ENCODE peak calls at places on chromosomes 4 and X, in four cellular contexts. Z is CD4-positive, alpha-beta T cell; I is WTC11; K is bronchial epithelial cell. A is an unnamed sample.

GRCh38 chr4:142088906-142089305 is 452.5 kb downstream of the IL15 start:
- DNase-seq in Z (no peak), I (no peak), K (no peak), A (no peak)

GRCh38 chr4:88219099-88219498 is 60.7 kb upstream of the ABCG2 start:
- DNase-seq in Z (no peak), I (no peak), K (peak; percentile 46), A (no peak)

GRCh38 chr4:154928640-154929257 is 147.7 kb downstream of the RBM46 start:
- DNase-seq in Z (no peak), I (peak; percentile 40), K (peak; percentile 63), A (no peak)

GRCh38 chrX:138745215-138745614 is 33.7 kb upstream of the FGF13 start:
- DNase-seq in Z (no peak), I (no peak), K (peak; percentile 41), A (peak; percentile 39)

GRCh38 chrX:110914281-110914680 is 118.7 kb upstream of the CHRDL1 start:
- DNase-seq in Z (no peak), I (no peak), K (no peak), A (no peak)

GRCh38 chrX:15566244-15566643 is 34.5 kb downstream of the ACE2 start:
- DNase-seq in Z (no peak), I (no peak), K (no peak), A (no peak)

GRCh38 chr4:85459736-85460135 is 15.2 kb upstream of the ARHGAP24 start:
- DNase-seq in Z (no peak), I (no peak), K (no peak), A (no peak)

GRCh38 chrX:122196338-122196737 is 987.7 kb upstream of the GRIA3 start:
- DNase-seq in Z (no peak), I (peak; percentile 11), K (no peak), A (no peak)

GRCh38 chrX:107146670-107147069 is 28.0 kb upstream of the RBM41 start:
- DNase-seq in Z (no peak), I (no peak), K (peak; percentile 89), A (no peak)

GRCh38 chrX:41445781-41446358 is 1.3 kb upstream of the NYX start:
- DNase-seq in Z (no peak), I (no peak), K (no peak), A (no peak)

GRCh38 chr4:65521666-65522065 is 148.6 kb downstream of the EPHA5 start:
- DNase-seq in Z (no peak), I (no peak), K (no peak), A (no peak)

GRCh38 chrX:4043951-4044350 is 330.5 kb upstream of the PRKX start:
- DNase-seq in Z (no peak), I (no peak), K (no peak), A (no peak)

GRCh38 chr4:108107729-108108382 is 60.9 kb downstream of the LEF1 start:
- DNase-seq in Z (no peak), I (no peak), K (no peak), A (no peak)

GRCh38 chr4:100933628-100934027 is 413.7 kb downstream of the PPP3CA start:
- DNase-seq in Z (no peak), I (no peak), K (peak; percentile 29), A (no peak)

GRCh38 chr4:47510506-47511143 is 25.6 kb downstream of the ATP10D start:
- DNase-seq in Z (no peak), I (no peak), K (peak; percentile 56), A (no peak)

GRCh38 chr4:69849969-69850368 is 10.0 kb downstream of the SULT1E1 start:
- DNase-seq in Z (no peak), I (no peak), K (no peak), A (no peak)

GRCh38 chr4:121049072-121049599 is 23.2 kb downstream of the NDNF start:
- DNase-seq in Z (no peak), I (no peak), K (no peak), A (no peak)

GRCh38 chr4:147139455-147140198 is 194.0 kb upstream of the TTC29 start:
- DNase-seq in Z (no peak), I (no peak), K (no peak), A (no peak)

GRCh38 chr4:150280081-150280950 is 202.1 kb downstream of the DCLK2 start:
- DNase-seq in Z (no peak), I (no peak), K (peak; percentile 87), A (no peak)

GRCh38 chr4:5804656-5805055 is 88.2 kb downstream of the CRMP1 start:
- DNase-seq in Z (no peak), I (peak; percentile 50), K (no peak), A (no peak)
- TF ChIP-seq CTCF in Z (no peak), I (peak; percentile 48), K (no peak), A (no peak)

GRCh38 chrX:151722241-151722846 is 6.5 kb downstream of the FATE1 start:
- DNase-seq in Z (no peak), I (peak; percentile 71), K (peak; percentile 1), A (peak; percentile 62)
- TF ChIP-seq CTCF in Z (no peak), I (no peak), K (peak; percentile 48), A (peak; percentile 52)

GRCh38 chrX:68719181-68719903 is 71.9 kb downstream of the STARD8 start:
- DNase-seq in Z (no peak), I (no peak), K (no peak), A (no peak)

GRCh38 chrX:68718443-68718820 is 71.0 kb downstream of the STARD8 start:
- DNase-seq in Z (no peak), I (no peak), K (no peak), A (no peak)

GRCh38 chrX:68720851-68721250 is 73.4 kb downstream of the STARD8 start:
- DNase-seq in Z (no peak), I (no peak), K (no peak), A (no peak)

GRCh38 chrX:68721546-68721945 is 74.1 kb downstream of the STARD8 start:
- DNase-seq in Z (no peak), I (no peak), K (no peak), A (no peak)

GRCh38 chrX:68719904-68720614 is 72.6 kb downstream of the STARD8 start:
- DNase-seq in Z (no peak), I (no peak), K (no peak), A (no peak)
- TF ChIP-seq CTCF in Z (no peak), I (no peak), K (peak; percentile 9), A (no peak)

GRCh38 chr4:138867404-138867803 is 148.2 kb upstream of the NOCT start:
- DNase-seq in Z (no peak), I (no peak), K (no peak), A (no peak)

GRCh38 chr4:138869165-138869564 is 146.4 kb upstream of the NOCT start:
- DNase-seq in Z (no peak), I (no peak), K (no peak), A (no peak)

GRCh38 chr4:138869631-138870030 is 145.9 kb upstream of the NOCT start:
- DNase-seq in Z (no peak), I (no peak), K (no peak), A (no peak)

GRCh38 chr4:138868562-138868961 is 147.0 kb upstream of the NOCT start:
- DNase-seq in Z (no peak), I (no peak), K (no peak), A (no peak)

DNA sequence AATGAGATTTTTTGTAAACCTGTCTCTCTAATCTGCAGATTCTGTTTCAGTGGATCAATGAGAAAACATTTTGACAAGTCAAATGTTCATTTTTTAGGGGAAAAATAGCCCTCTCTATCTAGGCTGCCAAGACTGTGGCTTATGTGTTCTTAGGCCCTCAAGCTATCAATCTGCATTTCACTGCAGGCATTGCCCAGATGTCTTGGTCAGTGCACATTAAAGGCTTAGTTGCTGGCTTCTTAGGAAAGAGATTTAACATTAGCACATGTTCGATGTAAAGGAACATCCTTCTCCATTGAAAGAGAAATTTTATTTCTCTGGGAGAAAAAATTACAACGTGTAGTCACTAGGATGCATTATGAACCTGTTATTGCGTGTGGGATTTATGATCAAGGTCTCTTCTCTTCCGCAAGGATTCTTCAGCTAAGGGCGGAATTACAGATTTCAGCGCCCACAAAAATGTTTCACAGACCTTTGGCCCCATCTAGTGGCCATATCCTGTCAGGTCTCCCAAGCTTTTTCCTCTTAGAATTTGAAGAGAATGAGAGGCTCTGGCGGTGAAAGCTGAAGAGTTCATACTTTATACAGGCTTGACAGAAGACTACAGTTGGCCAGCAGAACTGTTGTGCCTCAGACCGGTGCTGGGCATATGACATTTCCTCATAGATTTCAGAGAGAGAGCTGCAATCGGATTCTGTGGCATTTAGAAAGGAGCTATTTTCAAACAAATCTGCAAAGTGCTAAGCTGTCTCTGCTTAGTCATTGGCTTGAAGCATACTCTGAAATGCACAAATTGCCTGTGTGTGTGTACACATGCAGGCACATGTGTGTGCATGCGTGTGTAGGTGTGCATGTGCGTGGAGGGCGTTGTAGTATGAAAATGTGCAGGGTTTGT is 144.6 kb upstream of the NOCT start:
- DNase-seq in Z (peak; percentile 38), I (peak; percentile 73), K (peak; percentile 65), A (peak; percentile 74)
- TF ChIP-seq CTCF in Z (peak; percentile 74), I (peak; percentile 80), K (peak; percentile 70), A (peak; percentile 86)

A was measured in nephron progenitor cell.